ENCODE peak calls at places on chromosomes 7 and 10, in nine cellular contexts. One of them, this sample, is unnamed.

GRCh38 chr7:104650991-104651680 is 322.7 kb downstream of the LHFPL3 start:
- DNase-seq in iris pigment epithelial cell: no peak
- DNase-seq in T-helper 9 cell: no peak
- DNase-seq in NCI-H1105: peak; percentile 41
- DNase-seq in pons: peak; percentile 15
- DNase-seq in NCI-H1694 treated with DMSO at 0.1 percent for 48 hours: peak; percentile 55
- DNase-seq in ureter: no peak
- DNase-seq in MV-4-11: no peak
- DNase-seq in activated naive CD8-positive, alpha-beta T cell treated with anti-CD3 and anti-CD28 coated beads for 36 hours: no peak
- DNase-seq in this sample: peak; percentile 13

GRCh38 chr10:128029731-128030369 is 96.4 kb downstream of the MKI67 start:
- DNase-seq in iris pigment epithelial cell: no peak
- DNase-seq in T-helper 9 cell: no peak
- DNase-seq in NCI-H1105: no peak
- DNase-seq in pons: no peak
- DNase-seq in NCI-H1694 treated with DMSO at 0.1 percent for 48 hours: no peak
- DNase-seq in ureter: no peak
- DNase-seq in MV-4-11: no peak
- DNase-seq in activated naive CD8-positive, alpha-beta T cell treated with anti-CD3 and anti-CD28 coated beads for 36 hours: no peak
- DNase-seq in this sample: no peak

GRCh38 chr10:62779487-62780248 is 24.9 kb upstream of the ADO start:
- DNase-seq in iris pigment epithelial cell: peak; percentile 3
- DNase-seq in T-helper 9 cell: peak; percentile 68
- DNase-seq in NCI-H1105: no peak
- DNase-seq in pons: no peak
- DNase-seq in NCI-H1694 treated with DMSO at 0.1 percent for 48 hours: no peak
- DNase-seq in ureter: no peak
- DNase-seq in MV-4-11: no peak
- DNase-seq in activated naive CD8-positive, alpha-beta T cell treated with anti-CD3 and anti-CD28 coated beads for 36 hours: peak; percentile 87
- DNase-seq in this sample: no peak

GRCh38 chr10:36476399-36476798 is 649.0 kb upstream of the ANKRD30A start:
- DNase-seq in iris pigment epithelial cell: no peak
- DNase-seq in T-helper 9 cell: no peak
- DNase-seq in NCI-H1105: no peak
- DNase-seq in pons: no peak
- DNase-seq in NCI-H1694 treated with DMSO at 0.1 percent for 48 hours: no peak
- DNase-seq in ureter: no peak
- DNase-seq in MV-4-11: no peak
- DNase-seq in activated naive CD8-positive, alpha-beta T cell treated with anti-CD3 and anti-CD28 coated beads for 36 hours: no peak
- DNase-seq in this sample: no peak

GRCh38 chr10:126932516-126932915 is 27.3 kb downstream of the DOCK1 start:
- DNase-seq in iris pigment epithelial cell: no peak
- DNase-seq in T-helper 9 cell: no peak
- DNase-seq in NCI-H1105: no peak
- DNase-seq in pons: no peak
- DNase-seq in NCI-H1694 treated with DMSO at 0.1 percent for 48 hours: no peak
- DNase-seq in ureter: no peak
- DNase-seq in MV-4-11: no peak
- DNase-seq in activated naive CD8-positive, alpha-beta T cell treated with anti-CD3 and anti-CD28 coated beads for 36 hours: no peak
- DNase-seq in this sample: no peak

GRCh38 chr7:157508477-157508881 is 171.7 kb downstream of the DNAJB6 start:
- DNase-seq in iris pigment epithelial cell: no peak
- DNase-seq in T-helper 9 cell: no peak
- DNase-seq in NCI-H1105: no peak
- DNase-seq in pons: no peak
- DNase-seq in NCI-H1694 treated with DMSO at 0.1 percent for 48 hours: no peak
- DNase-seq in ureter: peak; percentile 20
- DNase-seq in MV-4-11: no peak
- DNase-seq in activated naive CD8-positive, alpha-beta T cell treated with anti-CD3 and anti-CD28 coated beads for 36 hours: no peak
- DNase-seq in this sample: no peak

GRCh38 chr10:85601526-85601925 is 765.1 kb downstream of the GRID1 start:
- DNase-seq in iris pigment epithelial cell: no peak
- DNase-seq in T-helper 9 cell: no peak
- DNase-seq in NCI-H1105: no peak
- DNase-seq in pons: no peak
- DNase-seq in NCI-H1694 treated with DMSO at 0.1 percent for 48 hours: no peak
- DNase-seq in ureter: peak; percentile 19
- DNase-seq in MV-4-11: no peak
- DNase-seq in activated naive CD8-positive, alpha-beta T cell treated with anti-CD3 and anti-CD28 coated beads for 36 hours: no peak
- DNase-seq in this sample: no peak

GRCh38 chr10:69640196-69640980 is 10.3 kb downstream of the FAM241B start:
- DNase-seq in iris pigment epithelial cell: peak; percentile 8
- DNase-seq in T-helper 9 cell: no peak
- DNase-seq in NCI-H1105: no peak
- DNase-seq in pons: no peak
- DNase-seq in NCI-H1694 treated with DMSO at 0.1 percent for 48 hours: no peak
- DNase-seq in ureter: no peak
- DNase-seq in MV-4-11: no peak
- DNase-seq in activated naive CD8-positive, alpha-beta T cell treated with anti-CD3 and anti-CD28 coated beads for 36 hours: no peak
- DNase-seq in this sample: no peak

GRCh38 chr10:20073164-20073563 is 256.9 kb downstream of the PLXDC2 start:
- DNase-seq in iris pigment epithelial cell: no peak
- DNase-seq in T-helper 9 cell: no peak
- DNase-seq in NCI-H1105: no peak
- DNase-seq in pons: no peak
- DNase-seq in NCI-H1694 treated with DMSO at 0.1 percent for 48 hours: no peak
- DNase-seq in ureter: no peak
- DNase-seq in MV-4-11: no peak
- DNase-seq in activated naive CD8-positive, alpha-beta T cell treated with anti-CD3 and anti-CD28 coated beads for 36 hours: no peak
- DNase-seq in this sample: no peak

GRCh38 chr10:77390481-77390891 is 247.1 kb downstream of the KCNMA1 start:
- DNase-seq in iris pigment epithelial cell: peak; percentile 4
- DNase-seq in T-helper 9 cell: no peak
- DNase-seq in NCI-H1105: no peak
- DNase-seq in pons: no peak
- DNase-seq in NCI-H1694 treated with DMSO at 0.1 percent for 48 hours: no peak
- DNase-seq in ureter: no peak
- DNase-seq in MV-4-11: no peak
- DNase-seq in activated naive CD8-positive, alpha-beta T cell treated with anti-CD3 and anti-CD28 coated beads for 36 hours: no peak
- DNase-seq in this sample: no peak

GRCh38 chr7:32631021-32631420 is 135.7 kb downstream of the AVL9 start:
- DNase-seq in iris pigment epithelial cell: no peak
- DNase-seq in T-helper 9 cell: no peak
- DNase-seq in NCI-H1105: no peak
- DNase-seq in pons: no peak
- DNase-seq in NCI-H1694 treated with DMSO at 0.1 percent for 48 hours: no peak
- DNase-seq in ureter: no peak
- DNase-seq in MV-4-11: no peak
- DNase-seq in activated naive CD8-positive, alpha-beta T cell treated with anti-CD3 and anti-CD28 coated beads for 36 hours: no peak
- DNase-seq in this sample: no peak

GRCh38 chr7:120304674-120305073 is 31.7 kb downstream of the KCND2 start:
- DNase-seq in iris pigment epithelial cell: no peak
- DNase-seq in T-helper 9 cell: no peak
- DNase-seq in NCI-H1105: no peak
- DNase-seq in pons: no peak
- DNase-seq in NCI-H1694 treated with DMSO at 0.1 percent for 48 hours: no peak
- DNase-seq in ureter: no peak
- DNase-seq in MV-4-11: no peak
- DNase-seq in activated naive CD8-positive, alpha-beta T cell treated with anti-CD3 and anti-CD28 coated beads for 36 hours: no peak
- DNase-seq in this sample: no peak

GRCh38 chr7:57198801-57199200 is 66.6 kb upstream of the ZNF479 start:
- DNase-seq in iris pigment epithelial cell: no peak
- DNase-seq in T-helper 9 cell: no peak
- DNase-seq in NCI-H1105: no peak
- DNase-seq in pons: no peak
- DNase-seq in NCI-H1694 treated with DMSO at 0.1 percent for 48 hours: no peak
- DNase-seq in ureter: no peak
- DNase-seq in MV-4-11: no peak
- DNase-seq in activated naive CD8-positive, alpha-beta T cell treated with anti-CD3 and anti-CD28 coated beads for 36 hours: no peak
- DNase-seq in this sample: no peak

GRCh38 chr7:21318190-21318915 is 109.5 kb upstream of the SP4 start:
- DNase-seq in iris pigment epithelial cell: peak; percentile 32
- DNase-seq in T-helper 9 cell: no peak
- DNase-seq in NCI-H1105: peak; percentile 63
- DNase-seq in pons: no peak
- DNase-seq in NCI-H1694 treated with DMSO at 0.1 percent for 48 hours: no peak
- DNase-seq in ureter: no peak
- DNase-seq in MV-4-11: no peak
- DNase-seq in activated naive CD8-positive, alpha-beta T cell treated with anti-CD3 and anti-CD28 coated beads for 36 hours: no peak
- DNase-seq in this sample: no peak